ENCODE peak calls at places on chromosomes 12 and 14, in five cellular contexts. X, S, B, M and Z are unnamed samples.

GRCh38 chr12:6193853-6194815 is 6.1 kb upstream of the CD9 start:
- DNase-seq in X (no peak), S (no peak), B (no peak), M (no peak), Z (no peak)

GRCh38 chr14:20388159-20388558 is 25.1 kb downstream of the TEP1 start:
- DNase-seq in X (no peak), S (no peak), B (no peak), M (no peak), Z (no peak)

GRCh38 chr14:77738559-77739250 is 22.3 kb downstream of the SNW1 start:
- DNase-seq in X (no peak), S (no peak), B (no peak), M (no peak), Z (no peak)

GRCh38 chr14:23984891-23985607 is 3.7 kb upstream of the DHRS4L2 start:
- DNase-seq in X (no peak), S (peak), B (no peak), M (no peak), Z (no peak)

GRCh38 chr14:100737526-100737925 is 10.8 kb downstream of the DLK1 start:
- DNase-seq in X (no peak), S (no peak), B (no peak), M (no peak), Z (no peak)

GRCh38 chr12:30067156-30067555 is 283.4 kb upstream of the TMTC1 start:
- DNase-seq in X (no peak), S (no peak), B (no peak), M (peak), Z (no peak)

GRCh38 chr14:61211476-61212262 is 69.5 kb downstream of the TMEM30B start:
- DNase-seq in X (no peak), S (no peak), B (no peak), M (no peak), Z (peak)

GRCh38 chr14:51208982-51209381 is 31.1 kb upstream of the TMX1 start:
- DNase-seq in X (no peak), S (no peak), B (no peak), M (no peak), Z (peak)

GRCh38 chr14:56194062-56194461 is 75.9 kb downstream of the PELI2 start:
- DNase-seq in X (no peak), S (no peak), B (peak), M (no peak), Z (no peak)

GRCh38 chr12:54341343-54341742 is 16.4 kb downstream of the COPZ1 start:
- DNase-seq in X (no peak), S (no peak), B (no peak), M (no peak), Z (peak)

GRCh38 chr12:63036216-63036973 is 101.4 kb upstream of the PPM1H start:
- DNase-seq in X (no peak), S (no peak), B (no peak), M (no peak), Z (no peak)

GRCh38 chr12:90515199-90516175 is 439.5 kb downstream of the CCER1 start:
- DNase-seq in X (no peak), S (peak), B (no peak), M (no peak), Z (no peak)

GRCh38 chr14:102481371-102481770 is 28.2 kb downstream of the ANKRD9 start:
- DNase-seq in X (no peak), S (no peak), B (no peak), M (no peak), Z (no peak)

GRCh38 chr12:17999174-17999801 is 90.7 kb downstream of the RERGL start:
- DNase-seq in X (no peak), S (no peak), B (no peak), M (no peak), Z (no peak)

GRCh38 chr14:21467620-21468019 is 9.1 kb downstream of the RAB2B start:
- DNase-seq in X (no peak), S (no peak), B (no peak), M (peak), Z (no peak)

GRCh38 chr12:52006726-52007157 is at the start of gene TAMALIN:
- DNase-seq in X (no peak), S (no peak), B (peak), M (no peak), Z (no peak)

GRCh38 chr14:102826161-102826560 is 48.9 kb downstream of the TRAF3 start:
- DNase-seq in X (no peak), S (no peak), B (no peak), M (no peak), Z (no peak)

GRCh38 chr14:56064513-56064912 is 53.7 kb upstream of the PELI2 start:
- DNase-seq in X (no peak), S (no peak), B (no peak), M (no peak), Z (no peak)

GRCh38 chr14:99806040-99806439 is 12.8 kb downstream of the EML1 start:
- DNase-seq in X (no peak), S (no peak), B (no peak), M (no peak), Z (no peak)

GRCh38 chr12:124915249-124916236 is 1.1 kb upstream of the UBC start:
- DNase-seq in X (no peak), S (no peak), B (peak), M (no peak), Z (no peak)

GRCh38 chr14:39755269-39755878 is 323.1 kb upstream of the FBXO33 start:
- DNase-seq in X (no peak), S (no peak), B (no peak), M (no peak), Z (no peak)

GRCh38 chr12:106125351-106126085 is 13.2 kb downstream of the NUAK1 start:
- DNase-seq in X (no peak), S (no peak), B (no peak), M (no peak), Z (no peak)